ENCODE peak calls at places on chromosomes 6 and 20, in eight cellular contexts. One of them, this sample, is unnamed.

GRCh38 chr20:19806806-19807691 is 49.0 kb downstream of the RIN2 start:
- DNase-seq in suprapubic skin: no peak
- DNase-seq in epithelial cell of esophagus: no peak
- DNase-seq in AG10803: peak
- DNase-seq in omental fat pad: no peak
- DNase-seq in cardiac fibroblast: peak
- DNase-seq in IMR-90: peak
- DNase-seq in astrocyte of the spinal cord: peak
- DNase-seq in this sample: no peak

GRCh38 chr20:51985013-51985415 is 182.7 kb upstream of the SALL4 start:
- DNase-seq in suprapubic skin: no peak
- DNase-seq in epithelial cell of esophagus: peak
- DNase-seq in AG10803: peak
- DNase-seq in omental fat pad: no peak
- DNase-seq in cardiac fibroblast: peak
- DNase-seq in IMR-90: peak
- DNase-seq in astrocyte of the spinal cord: peak
- DNase-seq in this sample: no peak

GRCh38 chr20:57829805-57830514 is 120.1 kb upstream of the PMEPA1 start:
- DNase-seq in suprapubic skin: no peak
- DNase-seq in epithelial cell of esophagus: no peak
- DNase-seq in AG10803: no peak
- DNase-seq in omental fat pad: no peak
- DNase-seq in cardiac fibroblast: no peak
- DNase-seq in IMR-90: no peak
- DNase-seq in astrocyte of the spinal cord: no peak
- DNase-seq in this sample: no peak

GRCh38 chr6:121867095-121867494 is 431.6 kb downstream of the GJA1 start:
- DNase-seq in suprapubic skin: no peak
- DNase-seq in epithelial cell of esophagus: no peak
- DNase-seq in AG10803: peak
- DNase-seq in omental fat pad: no peak
- DNase-seq in cardiac fibroblast: no peak
- DNase-seq in IMR-90: no peak
- DNase-seq in astrocyte of the spinal cord: no peak
- DNase-seq in this sample: no peak

GRCh38 chr20:36266189-36266588 is 29.9 kb downstream of the AAR2 start:
- DNase-seq in suprapubic skin: no peak
- DNase-seq in epithelial cell of esophagus: no peak
- DNase-seq in AG10803: no peak
- DNase-seq in omental fat pad: no peak
- DNase-seq in cardiac fibroblast: no peak
- DNase-seq in IMR-90: no peak
- DNase-seq in astrocyte of the spinal cord: no peak
- DNase-seq in this sample: no peak

GRCh38 chr6:170232186-170233002 is 58.5 kb downstream of the DLL1 start:
- DNase-seq in suprapubic skin: no peak
- DNase-seq in epithelial cell of esophagus: peak
- DNase-seq in AG10803: no peak
- DNase-seq in omental fat pad: no peak
- DNase-seq in cardiac fibroblast: no peak
- DNase-seq in IMR-90: peak
- DNase-seq in astrocyte of the spinal cord: no peak
- DNase-seq in this sample: no peak

GRCh38 chr20:54063998-54064676 is 6.3 kb downstream of the BCAS1 start:
- DNase-seq in suprapubic skin: no peak
- DNase-seq in epithelial cell of esophagus: no peak
- DNase-seq in AG10803: no peak
- DNase-seq in omental fat pad: no peak
- DNase-seq in cardiac fibroblast: no peak
- DNase-seq in IMR-90: no peak
- DNase-seq in astrocyte of the spinal cord: no peak
- DNase-seq in this sample: no peak

GRCh38 chr6:111818539-111819226 is 54.6 kb downstream of the FYN start:
- DNase-seq in suprapubic skin: no peak
- DNase-seq in epithelial cell of esophagus: no peak
- DNase-seq in AG10803: peak
- DNase-seq in omental fat pad: no peak
- DNase-seq in cardiac fibroblast: no peak
- DNase-seq in IMR-90: peak
- DNase-seq in astrocyte of the spinal cord: no peak
- DNase-seq in this sample: no peak

GRCh38 chr6:113674075-113674474 is 183.1 kb upstream of the MARCKS start:
- DNase-seq in suprapubic skin: no peak
- DNase-seq in epithelial cell of esophagus: no peak
- DNase-seq in AG10803: no peak
- DNase-seq in omental fat pad: no peak
- DNase-seq in cardiac fibroblast: no peak
- DNase-seq in IMR-90: no peak
- DNase-seq in astrocyte of the spinal cord: no peak
- DNase-seq in this sample: no peak

GRCh38 chr6:119186490-119186889 is 108.0 kb upstream of the FAM184A start:
- DNase-seq in suprapubic skin: no peak
- DNase-seq in epithelial cell of esophagus: no peak
- DNase-seq in AG10803: no peak
- DNase-seq in omental fat pad: no peak
- DNase-seq in cardiac fibroblast: no peak
- DNase-seq in IMR-90: no peak
- DNase-seq in astrocyte of the spinal cord: no peak
- DNase-seq in this sample: no peak

GRCh38 chr20:699811-700338 is 24.3 kb upstream of the SCRT2 start:
- DNase-seq in suprapubic skin: no peak
- DNase-seq in epithelial cell of esophagus: no peak
- DNase-seq in AG10803: no peak
- DNase-seq in omental fat pad: no peak
- DNase-seq in cardiac fibroblast: no peak
- DNase-seq in IMR-90: no peak
- DNase-seq in astrocyte of the spinal cord: no peak
- DNase-seq in this sample: no peak

GRCh38 chr6:79536615-79536968 is 638 bp downstream of the LCA5 start:
- DNase-seq in suprapubic skin: peak
- DNase-seq in epithelial cell of esophagus: peak
- DNase-seq in AG10803: peak
- DNase-seq in omental fat pad: no peak
- DNase-seq in cardiac fibroblast: peak
- DNase-seq in IMR-90: peak
- DNase-seq in astrocyte of the spinal cord: peak
- DNase-seq in this sample: no peak

GRCh38 chr6:97394160-97394748 is 111.2 kb upstream of the MMS22L start:
- DNase-seq in suprapubic skin: no peak
- DNase-seq in epithelial cell of esophagus: peak
- DNase-seq in AG10803: peak
- DNase-seq in omental fat pad: no peak
- DNase-seq in cardiac fibroblast: peak
- DNase-seq in IMR-90: peak
- DNase-seq in astrocyte of the spinal cord: peak
- DNase-seq in this sample: no peak

GRCh38 chr20:36030143-36030542 is 61.8 kb downstream of the CNBD2 start:
- DNase-seq in suprapubic skin: no peak
- DNase-seq in epithelial cell of esophagus: no peak
- DNase-seq in AG10803: no peak
- DNase-seq in omental fat pad: no peak
- DNase-seq in cardiac fibroblast: peak
- DNase-seq in IMR-90: peak
- DNase-seq in astrocyte of the spinal cord: no peak
- DNase-seq in this sample: no peak

GRCh38 chr6:62775427-62776022 is 435.7 kb upstream of the FKBP1C start:
- DNase-seq in suprapubic skin: no peak
- DNase-seq in epithelial cell of esophagus: peak
- DNase-seq in AG10803: no peak
- DNase-seq in omental fat pad: no peak
- DNase-seq in cardiac fibroblast: peak
- DNase-seq in IMR-90: no peak
- DNase-seq in astrocyte of the spinal cord: no peak
- DNase-seq in this sample: no peak

GRCh38 chr6:100701728-100702127 is 179.4 kb downstream of the ASCC3 start:
- DNase-seq in suprapubic skin: no peak
- DNase-seq in epithelial cell of esophagus: no peak
- DNase-seq in AG10803: no peak
- DNase-seq in omental fat pad: no peak
- DNase-seq in cardiac fibroblast: peak
- DNase-seq in IMR-90: no peak
- DNase-seq in astrocyte of the spinal cord: no peak
- DNase-seq in this sample: no peak

GRCh38 chr6:77362055-77362454 is 101.2 kb downstream of the HTR1B start:
- DNase-seq in suprapubic skin: no peak
- DNase-seq in epithelial cell of esophagus: no peak
- DNase-seq in AG10803: no peak
- DNase-seq in omental fat pad: no peak
- DNase-seq in cardiac fibroblast: no peak
- DNase-seq in IMR-90: no peak
- DNase-seq in astrocyte of the spinal cord: no peak
- DNase-seq in this sample: no peak

GRCh38 chr6:94045473-94045872 is 626.1 kb upstream of the EPHA7 start:
- DNase-seq in suprapubic skin: no peak
- DNase-seq in epithelial cell of esophagus: no peak
- DNase-seq in AG10803: no peak
- DNase-seq in omental fat pad: no peak
- DNase-seq in cardiac fibroblast: no peak
- DNase-seq in IMR-90: no peak
- DNase-seq in astrocyte of the spinal cord: no peak
- DNase-seq in this sample: no peak

GRCh38 chr20:6709865-6710595 is 57.5 kb upstream of the BMP2 start:
- DNase-seq in suprapubic skin: no peak
- DNase-seq in epithelial cell of esophagus: no peak
- DNase-seq in AG10803: no peak
- DNase-seq in omental fat pad: no peak
- DNase-seq in cardiac fibroblast: no peak
- DNase-seq in IMR-90: peak
- DNase-seq in astrocyte of the spinal cord: no peak
- DNase-seq in this sample: no peak

GRCh38 chr6:77466055-77467028 is 3.1 kb upstream of the HTR1B start:
- DNase-seq in suprapubic skin: no peak
- DNase-seq in epithelial cell of esophagus: peak
- DNase-seq in AG10803: peak
- DNase-seq in omental fat pad: no peak
- DNase-seq in cardiac fibroblast: peak
- DNase-seq in IMR-90: peak
- DNase-seq in astrocyte of the spinal cord: peak
- DNase-seq in this sample: no peak

GRCh38 chr20:59955131-59955796 is 3.0 kb upstream of the CDH26 start:
- DNase-seq in suprapubic skin: no peak
- DNase-seq in epithelial cell of esophagus: peak
- DNase-seq in AG10803: peak
- DNase-seq in omental fat pad: no peak
- DNase-seq in cardiac fibroblast: peak
- DNase-seq in IMR-90: no peak
- DNase-seq in astrocyte of the spinal cord: no peak
- DNase-seq in this sample: no peak
- TF ChIP-seq CTCF in suprapubic skin: no peak
- TF ChIP-seq CTCF in epithelial cell of esophagus: peak
- TF ChIP-seq CTCF in AG10803: peak
- TF ChIP-seq CTCF in omental fat pad: no peak
- TF ChIP-seq CTCF in cardiac fibroblast: peak
- TF ChIP-seq CTCF in IMR-90: peak
- TF ChIP-seq CTCF in astrocyte of the spinal cord: peak
- TF ChIP-seq CTCF in this sample: peak

DNA sequence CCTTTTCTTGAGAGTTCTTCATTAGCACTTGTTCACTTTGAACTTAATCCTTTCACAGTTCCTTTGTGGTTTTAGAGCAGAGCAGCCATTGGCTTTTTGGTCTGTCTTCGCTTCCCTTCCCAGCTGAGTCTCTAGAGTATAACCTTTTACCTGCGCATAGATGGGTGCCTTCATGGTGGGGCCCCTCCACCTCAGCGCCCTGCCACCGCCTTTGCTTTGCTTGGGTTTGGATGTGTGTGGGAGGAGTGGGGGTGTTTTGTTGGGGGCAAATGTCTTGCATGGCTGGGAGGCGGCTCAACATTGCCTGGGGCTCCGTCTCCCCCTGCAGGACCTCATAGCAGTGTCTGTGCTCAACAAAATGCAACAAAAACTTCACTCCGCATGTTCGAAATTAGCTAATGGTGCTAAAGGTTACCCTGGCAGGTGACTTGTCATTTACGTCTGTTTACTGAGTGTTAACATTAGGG is 11.9 kb downstream of the PYGB start:
- DNase-seq in suprapubic skin: no peak
- DNase-seq in epithelial cell of esophagus: no peak
- DNase-seq in AG10803: no peak
- DNase-seq in omental fat pad: no peak
- DNase-seq in cardiac fibroblast: no peak
- DNase-seq in IMR-90: no peak
- DNase-seq in astrocyte of the spinal cord: no peak
- DNase-seq in this sample: no peak
- TF ChIP-seq CTCF in suprapubic skin: no peak
- TF ChIP-seq CTCF in epithelial cell of esophagus: no peak
- TF ChIP-seq CTCF in AG10803: no peak
- TF ChIP-seq CTCF in omental fat pad: no peak
- TF ChIP-seq CTCF in cardiac fibroblast: no peak
- TF ChIP-seq CTCF in IMR-90: no peak
- TF ChIP-seq CTCF in astrocyte of the spinal cord: no peak
- TF ChIP-seq CTCF in this sample: no peak

GRCh38 chr20:38935967-38936407 is 9.8 kb downstream of the FAM83D start:
- DNase-seq in suprapubic skin: no peak
- DNase-seq in epithelial cell of esophagus: peak
- DNase-seq in AG10803: no peak
- DNase-seq in omental fat pad: no peak
- DNase-seq in cardiac fibroblast: peak
- DNase-seq in IMR-90: no peak
- DNase-seq in astrocyte of the spinal cord: no peak
- DNase-seq in this sample: no peak
- TF ChIP-seq CTCF in suprapubic skin: no peak
- TF ChIP-seq CTCF in epithelial cell of esophagus: no peak
- TF ChIP-seq CTCF in AG10803: no peak
- TF ChIP-seq CTCF in omental fat pad: no peak
- TF ChIP-seq CTCF in cardiac fibroblast: no peak
- TF ChIP-seq CTCF in IMR-90: no peak
- TF ChIP-seq CTCF in astrocyte of the spinal cord: no peak
- TF ChIP-seq CTCF in this sample: no peak

GRCh38 chr20:58867211-58867610 is 14.7 kb downstream of the GNAS start:
- DNase-seq in suprapubic skin: no peak
- DNase-seq in epithelial cell of esophagus: no peak
- DNase-seq in AG10803: peak
- DNase-seq in omental fat pad: no peak
- DNase-seq in cardiac fibroblast: peak
- DNase-seq in IMR-90: no peak
- DNase-seq in astrocyte of the spinal cord: no peak
- DNase-seq in this sample: no peak

GRCh38 chr20:58870293-58871014 is 17.9 kb downstream of the GNAS start:
- DNase-seq in suprapubic skin: no peak
- DNase-seq in epithelial cell of esophagus: peak
- DNase-seq in AG10803: peak
- DNase-seq in omental fat pad: peak
- DNase-seq in cardiac fibroblast: peak
- DNase-seq in IMR-90: peak
- DNase-seq in astrocyte of the spinal cord: peak
- DNase-seq in this sample: no peak

GRCh38 chr20:58869662-58870227 is 17.2 kb downstream of the GNAS start:
- DNase-seq in suprapubic skin: no peak
- DNase-seq in epithelial cell of esophagus: no peak
- DNase-seq in AG10803: no peak
- DNase-seq in omental fat pad: no peak
- DNase-seq in cardiac fibroblast: no peak
- DNase-seq in IMR-90: no peak
- DNase-seq in astrocyte of the spinal cord: no peak
- DNase-seq in this sample: no peak

GRCh38 chr20:58871533-58872102 is 19.1 kb downstream of the GNAS start:
- DNase-seq in suprapubic skin: no peak
- DNase-seq in epithelial cell of esophagus: peak
- DNase-seq in AG10803: no peak
- DNase-seq in omental fat pad: no peak
- DNase-seq in cardiac fibroblast: no peak
- DNase-seq in IMR-90: no peak
- DNase-seq in astrocyte of the spinal cord: no peak
- DNase-seq in this sample: no peak

GRCh38 chr20:58868795-58869194 is 16.3 kb downstream of the GNAS start:
- DNase-seq in suprapubic skin: no peak
- DNase-seq in epithelial cell of esophagus: peak
- DNase-seq in AG10803: no peak
- DNase-seq in omental fat pad: no peak
- DNase-seq in cardiac fibroblast: no peak
- DNase-seq in IMR-90: no peak
- DNase-seq in astrocyte of the spinal cord: no peak
- DNase-seq in this sample: no peak
- TF ChIP-seq CTCF in suprapubic skin: no peak
- TF ChIP-seq CTCF in epithelial cell of esophagus: peak
- TF ChIP-seq CTCF in AG10803: peak
- TF ChIP-seq CTCF in omental fat pad: no peak
- TF ChIP-seq CTCF in cardiac fibroblast: no peak
- TF ChIP-seq CTCF in IMR-90: peak
- TF ChIP-seq CTCF in astrocyte of the spinal cord: peak
- TF ChIP-seq CTCF in this sample: peak